ENCODE peak calls at places on chromosomes 7 and 10, in six cellular contexts. One of them, this sample, is unnamed.

GRCh38 chr7:87332321-87332720 is 13.1 kb upstream of the CROT start:
- DNase-seq in astrocyte of the spinal cord: no peak
- DNase-seq in glutamatergic neuron: no peak
- DNase-seq in IMR-90: no peak
- DNase-seq in AG04449: no peak
- DNase-seq in neural crest cell: no peak
- DNase-seq in this sample: no peak

GRCh38 chr10:19922236-19922963 is 106.2 kb downstream of the PLXDC2 start:
- DNase-seq in astrocyte of the spinal cord: peak
- DNase-seq in glutamatergic neuron: no peak
- DNase-seq in IMR-90: peak
- DNase-seq in AG04449: no peak
- DNase-seq in neural crest cell: no peak
- DNase-seq in this sample: no peak

GRCh38 chr10:128063736-128064614 is 62.2 kb downstream of the MKI67 start:
- DNase-seq in astrocyte of the spinal cord: no peak
- DNase-seq in glutamatergic neuron: no peak
- DNase-seq in IMR-90: no peak
- DNase-seq in AG04449: no peak
- DNase-seq in neural crest cell: no peak
- DNase-seq in this sample: no peak

GRCh38 chr7:142632291-142633134 is 116.8 kb upstream of the PRSS1 start:
- DNase-seq in astrocyte of the spinal cord: peak
- DNase-seq in glutamatergic neuron: peak
- DNase-seq in IMR-90: peak
- DNase-seq in AG04449: no peak
- DNase-seq in neural crest cell: peak
- DNase-seq in this sample: peak

GRCh38 chr10:49080071-49080470 is 35.3 kb downstream of the VSTM4 start:
- DNase-seq in astrocyte of the spinal cord: peak
- DNase-seq in glutamatergic neuron: peak
- DNase-seq in IMR-90: peak
- DNase-seq in AG04449: no peak
- DNase-seq in neural crest cell: no peak
- DNase-seq in this sample: no peak

GRCh38 chr10:80552151-80552646 is 14.5 kb downstream of the SH2D4B start:
- DNase-seq in astrocyte of the spinal cord: no peak
- DNase-seq in glutamatergic neuron: peak
- DNase-seq in IMR-90: no peak
- DNase-seq in AG04449: no peak
- DNase-seq in neural crest cell: no peak
- DNase-seq in this sample: peak

GRCh38 chr10:133438711-133439273 is 14.4 kb upstream of the SPRN start:
- DNase-seq in astrocyte of the spinal cord: no peak
- DNase-seq in glutamatergic neuron: no peak
- DNase-seq in IMR-90: no peak
- DNase-seq in AG04449: no peak
- DNase-seq in neural crest cell: no peak
- DNase-seq in this sample: no peak

GRCh38 chr10:35486297-35486991 is 118.7 kb upstream of the GJD4 start:
- DNase-seq in astrocyte of the spinal cord: no peak
- DNase-seq in glutamatergic neuron: no peak
- DNase-seq in IMR-90: no peak
- DNase-seq in AG04449: no peak
- DNase-seq in neural crest cell: no peak
- DNase-seq in this sample: no peak

GRCh38 chr7:16926283-16926682 is 44.5 kb upstream of the AGR3 start:
- DNase-seq in astrocyte of the spinal cord: peak
- DNase-seq in glutamatergic neuron: no peak
- DNase-seq in IMR-90: peak
- DNase-seq in AG04449: no peak
- DNase-seq in neural crest cell: no peak
- DNase-seq in this sample: no peak

GRCh38 chr10:44125879-44126675 is 258.8 kb downstream of the CXCL12 start:
- DNase-seq in astrocyte of the spinal cord: peak
- DNase-seq in glutamatergic neuron: no peak
- DNase-seq in IMR-90: peak
- DNase-seq in AG04449: peak
- DNase-seq in neural crest cell: no peak
- DNase-seq in this sample: no peak

GRCh38 chr10:44724415-44725174 is 186.5 kb upstream of the TMEM72 start:
- DNase-seq in astrocyte of the spinal cord: peak
- DNase-seq in glutamatergic neuron: no peak
- DNase-seq in IMR-90: peak
- DNase-seq in AG04449: peak
- DNase-seq in neural crest cell: no peak
- DNase-seq in this sample: no peak

GRCh38 chr10:61284222-61284890 is 168.8 kb downstream of the TMEM26 start:
- DNase-seq in astrocyte of the spinal cord: peak
- DNase-seq in glutamatergic neuron: no peak
- DNase-seq in IMR-90: peak
- DNase-seq in AG04449: peak
- DNase-seq in neural crest cell: no peak
- DNase-seq in this sample: peak

GRCh38 chr10:58608826-58609225 is 96.2 kb downstream of the BICC1 start:
- DNase-seq in astrocyte of the spinal cord: no peak
- DNase-seq in glutamatergic neuron: no peak
- DNase-seq in IMR-90: peak
- DNase-seq in AG04449: no peak
- DNase-seq in neural crest cell: no peak
- DNase-seq in this sample: no peak

GRCh38 chr10:101444499-101444898 is 90.5 kb downstream of the BTRC start:
- DNase-seq in astrocyte of the spinal cord: no peak
- DNase-seq in glutamatergic neuron: no peak
- DNase-seq in IMR-90: no peak
- DNase-seq in AG04449: no peak
- DNase-seq in neural crest cell: no peak
- DNase-seq in this sample: no peak

GRCh38 chr7:42197391-42197790 is 39.6 kb downstream of the GLI3 start:
- DNase-seq in astrocyte of the spinal cord: peak
- DNase-seq in glutamatergic neuron: no peak
- DNase-seq in IMR-90: peak
- DNase-seq in AG04449: no peak
- DNase-seq in neural crest cell: no peak
- DNase-seq in this sample: no peak

GRCh38 chr7:129238546-129238945 is 13.7 kb downstream of the AHCYL2 start:
- DNase-seq in astrocyte of the spinal cord: no peak
- DNase-seq in glutamatergic neuron: no peak
- DNase-seq in IMR-90: no peak
- DNase-seq in AG04449: no peak
- DNase-seq in neural crest cell: no peak
- DNase-seq in this sample: no peak

GRCh38 chr7:79968894-79969293 is 165.7 kb upstream of the GNAI1 start:
- DNase-seq in astrocyte of the spinal cord: no peak
- DNase-seq in glutamatergic neuron: no peak
- DNase-seq in IMR-90: no peak
- DNase-seq in AG04449: no peak
- DNase-seq in neural crest cell: no peak
- DNase-seq in this sample: no peak

GRCh38 chr10:127429601-127430312 is 119.4 kb upstream of the NPS start:
- DNase-seq in astrocyte of the spinal cord: no peak
- DNase-seq in glutamatergic neuron: no peak
- DNase-seq in IMR-90: no peak
- DNase-seq in AG04449: no peak
- DNase-seq in neural crest cell: no peak
- DNase-seq in this sample: no peak

GRCh38 chr10:45420453-45421192 is 46.6 kb downstream of the ALOX5 start:
- DNase-seq in astrocyte of the spinal cord: peak
- DNase-seq in glutamatergic neuron: no peak
- DNase-seq in IMR-90: peak
- DNase-seq in AG04449: no peak
- DNase-seq in neural crest cell: no peak
- DNase-seq in this sample: no peak

GRCh38 chr7:115230882-115231508 is 309.1 kb downstream of the MDFIC start:
- DNase-seq in astrocyte of the spinal cord: peak
- DNase-seq in glutamatergic neuron: no peak
- DNase-seq in IMR-90: peak
- DNase-seq in AG04449: peak
- DNase-seq in neural crest cell: no peak
- DNase-seq in this sample: no peak

GRCh38 chr10:3085785-3086567 is 18.6 kb downstream of the PFKP start:
- DNase-seq in astrocyte of the spinal cord: no peak
- DNase-seq in glutamatergic neuron: no peak
- DNase-seq in IMR-90: no peak
- DNase-seq in AG04449: no peak
- DNase-seq in neural crest cell: no peak
- DNase-seq in this sample: no peak

GRCh38 chr7:157140118-157140905 is 1.6 kb downstream of the UBE3C start:
- DNase-seq in astrocyte of the spinal cord: no peak
- DNase-seq in glutamatergic neuron: no peak
- DNase-seq in IMR-90: no peak
- DNase-seq in AG04449: no peak
- DNase-seq in neural crest cell: no peak
- DNase-seq in this sample: no peak

GRCh38 chr7:17357952-17358351 is 59.5 kb downstream of the AHR start:
- DNase-seq in astrocyte of the spinal cord: no peak
- DNase-seq in glutamatergic neuron: no peak
- DNase-seq in IMR-90: peak
- DNase-seq in AG04449: no peak
- DNase-seq in neural crest cell: no peak
- DNase-seq in this sample: no peak

DNA sequence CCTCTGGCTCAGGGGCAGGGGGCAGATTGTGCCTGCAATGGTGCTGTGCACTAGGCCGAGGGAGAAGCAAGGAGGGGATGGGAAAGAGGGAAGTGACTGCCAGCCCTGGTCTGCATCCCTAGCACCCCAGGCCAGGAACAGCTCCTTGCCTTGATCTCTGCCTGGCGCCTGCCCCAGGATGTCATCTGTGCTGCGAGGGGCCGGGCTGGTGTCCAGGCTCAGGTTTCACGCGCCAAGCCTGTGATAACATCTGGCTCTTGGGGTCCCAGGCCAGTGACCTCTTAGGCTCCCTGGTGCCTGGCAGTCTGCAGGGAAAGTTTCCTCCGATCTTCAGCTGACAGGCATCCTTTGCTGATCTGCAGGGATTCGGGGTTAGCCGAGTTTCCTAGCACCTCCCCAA is 193.5 kb upstream of the GPR26 start:
- DNase-seq in astrocyte of the spinal cord: no peak
- DNase-seq in glutamatergic neuron: no peak
- DNase-seq in IMR-90: no peak
- DNase-seq in AG04449: no peak
- DNase-seq in neural crest cell: no peak
- DNase-seq in this sample: peak
- TF ChIP-seq CTCF in astrocyte of the spinal cord: no peak
- TF ChIP-seq CTCF in glutamatergic neuron: no peak
- TF ChIP-seq CTCF in IMR-90: no peak
- TF ChIP-seq CTCF in AG04449: no peak
- TF ChIP-seq CTCF in neural crest cell: no peak
- TF ChIP-seq CTCF in this sample: no peak

DNA sequence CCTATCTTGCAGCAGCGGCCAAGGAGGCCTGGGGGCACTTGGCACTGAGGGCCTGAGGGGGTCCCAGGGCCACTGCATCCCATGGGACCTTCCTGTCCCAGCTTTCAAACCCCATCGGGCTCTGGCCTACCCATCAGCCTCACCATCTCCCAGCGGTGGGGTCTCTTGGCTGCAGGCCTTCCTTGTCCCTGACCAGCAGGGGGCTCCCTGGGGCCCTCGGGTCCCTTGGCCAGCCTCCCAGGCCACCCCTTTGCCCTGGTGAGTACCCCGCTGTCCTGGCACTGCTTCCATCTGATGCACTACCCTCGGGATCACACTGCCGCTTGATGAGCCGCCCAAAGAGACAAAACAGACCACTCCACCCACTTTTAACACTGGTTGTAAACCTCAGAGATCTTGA is 43.5 kb downstream of the YKT6 start:
- DNase-seq in astrocyte of the spinal cord: no peak
- DNase-seq in glutamatergic neuron: no peak
- DNase-seq in IMR-90: no peak
- DNase-seq in AG04449: no peak
- DNase-seq in neural crest cell: peak
- DNase-seq in this sample: peak
- TF ChIP-seq CTCF in astrocyte of the spinal cord: peak
- TF ChIP-seq CTCF in glutamatergic neuron: peak
- TF ChIP-seq CTCF in IMR-90: peak
- TF ChIP-seq CTCF in AG04449: peak
- TF ChIP-seq CTCF in neural crest cell: peak
- TF ChIP-seq CTCF in this sample: peak

DNA sequence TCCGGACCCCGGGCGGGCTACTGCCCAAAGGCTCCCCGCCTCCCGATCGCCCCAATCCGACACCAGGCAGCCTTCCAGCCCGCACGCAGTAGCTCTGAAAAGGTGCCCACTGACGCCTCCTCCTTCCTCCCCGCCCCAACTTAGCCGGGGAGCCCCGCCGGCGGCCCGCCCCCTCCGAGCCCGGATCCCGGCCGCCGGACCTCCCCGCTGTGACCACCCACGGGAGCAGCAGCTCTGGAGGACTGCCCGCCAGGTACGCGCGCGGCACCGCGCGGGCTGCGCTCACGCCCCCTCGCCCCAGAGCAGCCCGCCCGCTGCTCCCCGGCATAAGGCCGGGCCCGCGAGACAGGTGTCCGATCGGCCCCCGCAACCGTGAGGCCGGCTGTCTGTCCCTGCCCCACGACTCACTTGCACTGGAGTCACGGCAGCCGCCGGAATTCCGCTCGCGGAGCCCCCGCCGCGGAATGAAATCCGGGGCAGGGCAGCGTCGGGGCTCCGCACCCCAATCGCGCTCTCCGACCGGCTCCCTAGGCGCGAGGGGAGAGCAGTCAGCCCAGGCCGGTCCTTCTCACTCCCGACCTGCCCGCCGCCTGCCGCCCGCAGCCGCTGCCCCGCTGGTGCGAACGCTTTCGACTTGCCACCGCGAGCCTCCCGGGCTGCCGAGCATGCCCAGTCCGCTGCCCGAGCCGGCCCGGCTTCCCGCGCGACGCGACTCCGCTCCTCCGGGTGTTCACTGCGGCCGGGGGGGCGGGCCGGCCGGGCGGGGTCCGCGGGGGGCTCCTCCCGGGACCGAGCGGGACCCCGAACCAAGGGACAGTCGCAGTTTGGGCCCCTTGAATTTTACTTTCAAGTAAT is at the start of gene SGMS1:
- DNase-seq in astrocyte of the spinal cord: peak
- DNase-seq in glutamatergic neuron: peak
- DNase-seq in IMR-90: peak
- DNase-seq in AG04449: no peak
- DNase-seq in neural crest cell: peak
- DNase-seq in this sample: peak
- TF ChIP-seq CTCF in astrocyte of the spinal cord: no peak
- TF ChIP-seq CTCF in glutamatergic neuron: no peak
- TF ChIP-seq CTCF in IMR-90: peak
- TF ChIP-seq CTCF in AG04449: no peak
- TF ChIP-seq CTCF in neural crest cell: no peak
- TF ChIP-seq CTCF in this sample: no peak

GRCh38 chr10:129971381-129972144 is 7.5 kb upstream of the EBF3 start:
- DNase-seq in astrocyte of the spinal cord: no peak
- DNase-seq in glutamatergic neuron: peak
- DNase-seq in IMR-90: peak
- DNase-seq in AG04449: no peak
- DNase-seq in neural crest cell: no peak
- DNase-seq in this sample: peak
- TF ChIP-seq CTCF in astrocyte of the spinal cord: peak
- TF ChIP-seq CTCF in glutamatergic neuron: no peak
- TF ChIP-seq CTCF in IMR-90: peak
- TF ChIP-seq CTCF in AG04449: peak
- TF ChIP-seq CTCF in neural crest cell: peak
- TF ChIP-seq CTCF in this sample: no peak

GRCh38 chr10:22669163-22669711 is 45.1 kb downstream of the PIP4K2A start:
- DNase-seq in astrocyte of the spinal cord: no peak
- DNase-seq in glutamatergic neuron: no peak
- DNase-seq in IMR-90: no peak
- DNase-seq in AG04449: no peak
- DNase-seq in neural crest cell: no peak
- DNase-seq in this sample: no peak
- TF ChIP-seq CTCF in astrocyte of the spinal cord: no peak
- TF ChIP-seq CTCF in glutamatergic neuron: no peak
- TF ChIP-seq CTCF in IMR-90: no peak
- TF ChIP-seq CTCF in AG04449: no peak
- TF ChIP-seq CTCF in neural crest cell: no peak
- TF ChIP-seq CTCF in this sample: no peak